ENCODE peak calls at places on chromosomes 16 and 17, in seven cellular contexts. Q, G, F, E, H, L and C are unnamed samples.

GRCh38 chr16:75002474-75002873 is 3.6 kb downstream of the ZNRF1 start:
- DNase-seq in Q (no peak), G (no peak), F (no peak), H (no peak), L (no peak), E (no peak), C (peak)

GRCh38 chr16:87276091-87276561 is 41.1 kb downstream of the C16orf95 start:
- DNase-seq in L (no peak), F (no peak), G (no peak), H (no peak), Q (no peak), E (no peak), C (no peak)

GRCh38 chr17:13864551-13864950 is 204.8 kb upstream of the COX10 start:
- DNase-seq in F (no peak), Q (no peak), L (no peak), H (no peak), E (no peak), G (no peak), C (no peak)

GRCh38 chr16:20910781-20911321 is 10.3 kb downstream of the LYRM1 start:
- DNase-seq in F (no peak), G (no peak), L (no peak), Q (no peak), E (no peak), H (no peak), C (no peak)

GRCh38 chr17:61201211-61201610 is 198.4 kb upstream of the TBX2 start:
- DNase-seq in G (no peak), L (no peak), H (no peak), Q (peak), F (no peak), E (no peak), C (no peak)

GRCh38 chr17:65173284-65173793 is 36.2 kb downstream of the RGS9 start:
- DNase-seq in G (peak), H (no peak), L (peak), F (no peak), E (peak), Q (peak), C (peak)

GRCh38 chr17:79892457-79893236 is 53.4 kb upstream of the CBX4 start:
- DNase-seq in G (no peak), H (no peak), L (peak), F (no peak), E (peak), Q (no peak), C (no peak)

GRCh38 chr16:23114131-23114904 is 34.9 kb downstream of the USP31 start:
- DNase-seq in Q (no peak), F (no peak), E (no peak), G (no peak), L (no peak), H (no peak), C (no peak)

GRCh38 chr17:80586464-80587228 is 42.0 kb downstream of the RPTOR start:
- DNase-seq in G (no peak), E (no peak), H (no peak), F (no peak), L (no peak), Q (no peak), C (no peak)

GRCh38 chr17:81395600-81396277 is 482 bp downstream of the BAHCC1 start:
- DNase-seq in F (no peak), L (no peak), E (no peak), H (no peak), G (no peak), Q (no peak), C (no peak)

GRCh38 chr16:31196324-31197088 is 6.1 kb downstream of the PYCARD start:
- DNase-seq in E (no peak), F (no peak), H (no peak), G (no peak), L (no peak), Q (no peak), C (no peak)

GRCh38 chr17:73481672-73482071 is 162.6 kb downstream of the SDK2 start:
- DNase-seq in E (no peak), G (no peak), Q (no peak), F (no peak), H (no peak), L (no peak), C (no peak)

GRCh38 chr17:19833914-19834313 is 33.8 kb downstream of the ULK2 start:
- DNase-seq in L (no peak), H (no peak), E (no peak), F (no peak), Q (no peak), G (no peak), C (no peak)

GRCh38 chr17:66691644-66692500 is 143.0 kb upstream of the CACNG5 start:
- DNase-seq in H (peak), E (no peak), L (no peak), Q (no peak), F (no peak), G (no peak), C (no peak)

GRCh38 chr16:57771141-57771785 is 31.0 kb downstream of the KIFC3 start:
- DNase-seq in E (no peak), H (no peak), L (no peak), Q (no peak), F (no peak), G (no peak), C (no peak)

GRCh38 chr17:48374650-48375230 is 55.3 kb downstream of the SKAP1 start:
- DNase-seq in E (peak), H (peak), Q (peak), G (no peak), F (no peak), L (peak), C (peak)

GRCh38 chr17:62792122-62792800 is 15.9 kb downstream of the MARCHF10 start:
- DNase-seq in G (no peak), L (no peak), Q (peak), E (no peak), F (no peak), H (no peak), C (no peak)

GRCh38 chr17:65061621-65062020 is 5.1 kb upstream of the GNA13 start:
- DNase-seq in E (no peak), Q (no peak), H (no peak), F (no peak), G (no peak), L (no peak), C (no peak)

GRCh38 chr17:55496094-55496881 is 15.0 kb downstream of the SMIM36 start:
- DNase-seq in E (no peak), L (peak), G (no peak), H (peak), F (no peak), Q (peak), C (peak)

GRCh38 chr16:67884684-67885083 is at the start of gene NRN1L:
- DNase-seq in Q (no peak), E (peak), H (peak), L (peak), G (peak), F (no peak), C (no peak)

GRCh38 chr16:87273471-87274030 is 43.6 kb downstream of the C16orf95 start:
- DNase-seq in G (no peak), H (no peak), L (no peak), Q (no peak), F (no peak), E (no peak), C (no peak)

GRCh38 chr16:35908942-35909341 is 2449.5 kb downstream of the TP53TG3F start:
- DNase-seq in E (no peak), G (no peak), F (no peak), Q (no peak), H (no peak), L (no peak), C (peak)

GRCh38 chr17:52762147-52762793 is 603.8 kb upstream of the CA10 start:
- DNase-seq in H (no peak), F (no peak), L (no peak), E (no peak), G (peak), Q (no peak), C (no peak)

GRCh38 chr16:77562497-77562896 is 127.7 kb upstream of the ADAMTS18 start:
- DNase-seq in L (no peak), F (no peak), E (no peak), Q (no peak), G (no peak), H (no peak), C (no peak)

GRCh38 chr16:19184823-19185509 is 16.9 kb downstream of the SYT17 start:
- DNase-seq in F (no peak), G (no peak), L (no peak), E (no peak), Q (no peak), H (no peak), C (no peak)

GRCh38 chr16:83964684-83965443 is 3.2 kb upstream of the NECAB2 start:
- DNase-seq in E (no peak), G (peak), H (no peak), F (no peak), L (no peak), Q (no peak), C (no peak)

GRCh38 chr17:11182430-11182829 is 58.6 kb upstream of the SHISA6 start:
- DNase-seq in Q (no peak), E (no peak), L (no peak), H (no peak), F (no peak), G (no peak), C (no peak)

GRCh38 chr17:1552911-1553310 is 9.7 kb downstream of the PITPNA start:
- DNase-seq in H (no peak), L (no peak), G (no peak), F (no peak), Q (no peak), E (no peak), C (no peak)

GRCh38 chr17:1043601-1044251 is 46.8 kb downstream of the TIMM22 start:
- DNase-seq in L (no peak), E (no peak), G (peak), Q (no peak), H (no peak), F (no peak), C (no peak)

GRCh38 chr17:45640141-45640850 is 143.8 kb upstream of the CRHR1 start:
- DNase-seq in G (peak), E (peak), H (peak), Q (peak), L (peak), F (peak), C (no peak)

GRCh38 chr16:57284206-57284951 is at the start of gene PLLP:
- DNase-seq in Q (peak), E (peak), H (no peak), L (peak), F (no peak), G (no peak), C (peak)

GRCh38 chr17:17841620-17842025 is 4.8 kb upstream of the SREBF1 start:
- DNase-seq in L (no peak), Q (no peak), E (peak), F (no peak), H (no peak), G (peak), C (no peak)

GRCh38 chr16:7376227-7376626 is 43.6 kb downstream of the RBFOX1 start:
- DNase-seq in L (no peak), E (no peak), Q (no peak), G (no peak), H (no peak), F (no peak), C (no peak)

GRCh38 chr16:10808218-10808617 is 10.4 kb downstream of the TVP23A start:
- DNase-seq in E (no peak), F (no peak), L (no peak), Q (no peak), G (no peak), H (no peak), C (no peak)

GRCh38 chr16:10806698-10807097 is 11.9 kb downstream of the TVP23A start:
- DNase-seq in Q (no peak), H (no peak), G (no peak), F (no peak), L (no peak), E (no peak), C (no peak)

GRCh38 chr16:10808850-10809249 is 9.7 kb downstream of the TVP23A start:
- DNase-seq in L (no peak), Q (no peak), E (no peak), G (no peak), H (no peak), F (no peak), C (no peak)

GRCh38 chr16:10809706-10810105 is 8.9 kb downstream of the TVP23A start:
- DNase-seq in L (no peak), G (no peak), F (no peak), E (no peak), H (no peak), Q (no peak), C (no peak)

GRCh38 chr16:10805362-10805761 is 13.2 kb downstream of the TVP23A start:
- DNase-seq in Q (no peak), H (no peak), G (no peak), E (no peak), L (no peak), F (no peak), C (no peak)
- TF ChIP-seq POLR2A in Q (no peak), H (no peak), G (no peak), E (no peak), L (no peak), F (no peak), C (no peak)

DNA sequence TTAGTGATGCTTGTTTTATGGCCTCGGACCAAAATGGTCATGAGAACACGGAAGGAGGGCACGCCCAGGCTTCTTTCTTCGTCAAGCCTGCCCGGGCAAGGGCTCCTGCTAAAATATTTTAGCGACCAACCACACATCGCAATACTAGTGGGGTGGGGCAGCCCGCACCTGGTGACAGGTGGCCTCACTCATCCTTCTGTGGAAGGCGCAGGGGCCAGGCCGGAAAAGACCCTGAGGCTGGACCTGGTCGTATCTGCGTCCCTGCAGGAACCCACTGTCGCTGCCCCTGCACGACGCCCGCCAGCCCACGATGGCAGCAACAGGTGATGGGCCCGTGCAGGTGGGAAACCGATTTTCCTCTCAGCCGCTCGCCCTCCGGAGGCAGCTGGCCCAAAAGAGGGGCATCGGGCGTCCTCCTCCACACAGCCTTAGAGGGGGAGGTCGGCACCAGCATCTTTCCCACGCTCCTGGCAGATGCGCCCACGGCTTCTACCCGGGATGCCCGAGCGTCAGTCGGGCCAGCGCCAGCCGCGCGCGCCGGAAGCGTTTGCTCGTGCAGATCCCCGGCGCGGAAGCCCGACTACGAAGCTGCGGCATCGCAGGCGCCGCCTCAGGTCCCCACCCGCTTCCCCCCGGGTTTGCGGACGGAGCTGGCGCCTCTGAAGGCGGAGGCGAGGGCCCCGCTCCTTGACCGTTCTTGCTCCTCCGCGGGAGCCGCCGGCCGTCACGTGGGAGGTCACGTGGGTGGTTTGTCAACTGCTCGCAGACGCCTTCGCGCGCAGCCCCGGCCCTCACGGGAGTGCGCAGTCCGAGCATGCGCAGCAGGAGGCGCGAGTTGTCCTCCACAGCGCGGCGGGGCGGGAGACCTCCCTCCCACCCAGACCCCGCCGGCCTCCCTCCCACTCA is 22.8 kb upstream of the FOXK2 start:
- DNase-seq in Q (peak), L (peak), H (peak), E (peak), G (peak), F (peak), C (peak)
- TF ChIP-seq POLR2A in Q (peak), L (peak), H (peak), E (no peak), G (no peak), F (peak), C (peak)

GRCh38 chr16:89237733-89238132 is 20.2 kb downstream of the ZNF778 start:
- DNase-seq in F (no peak), E (no peak), H (no peak), Q (no peak), L (no peak), G (no peak), C (no peak)

GRCh38 chr16:89243664-89244063 is 26.2 kb downstream of the ZNF778 start:
- DNase-seq in Q (no peak), E (no peak), L (no peak), F (no peak), G (no peak), H (no peak), C (no peak)

GRCh38 chr16:89244754-89245153 is 27.3 kb downstream of the ZNF778 start:
- DNase-seq in Q (no peak), G (no peak), E (no peak), H (no peak), F (no peak), L (no peak), C (no peak)

GRCh38 chr16:89242795-89243200 is 25.3 kb downstream of the ZNF778 start:
- DNase-seq in Q (no peak), L (no peak), E (no peak), H (no peak), F (no peak), G (no peak), C (no peak)

GRCh38 chr16:89241187-89242003 is 23.9 kb downstream of the ZNF778 start:
- DNase-seq in G (peak), H (peak), F (peak), E (peak), Q (peak), L (peak), C (peak)
- TF ChIP-seq POLR2A in G (no peak), H (peak), F (peak), E (peak), Q (peak), L (peak), C (peak)

GRCh38 chr17:78040561-78041400 is 82.3 kb downstream of the TNRC6C start:
- DNase-seq in G (peak), L (peak), Q (peak), H (peak), F (peak), E (peak), C (peak)
- TF ChIP-seq POLR2A in G (no peak), L (peak), Q (peak), H (no peak), F (no peak), E (no peak), C (peak)

GRCh38 chr16:16928532-16929101 is 542.1 kb downstream of the XYLT1 start:
- DNase-seq in E (no peak), F (no peak), L (no peak), G (no peak), Q (no peak), H (no peak), C (no peak)

GRCh38 chr16:16930309-16931000 is 540.3 kb downstream of the XYLT1 start:
- DNase-seq in E (no peak), G (no peak), Q (no peak), L (no peak), H (no peak), F (no peak), C (no peak)

GRCh38 chr16:16925432-16925831 is 545.3 kb downstream of the XYLT1 start:
- DNase-seq in H (no peak), E (no peak), Q (no peak), F (no peak), L (no peak), G (no peak), C (no peak)
- TF ChIP-seq POLR2A in H (no peak), E (no peak), Q (no peak), F (no peak), L (no peak), G (no peak), C (no peak)

DNA sequence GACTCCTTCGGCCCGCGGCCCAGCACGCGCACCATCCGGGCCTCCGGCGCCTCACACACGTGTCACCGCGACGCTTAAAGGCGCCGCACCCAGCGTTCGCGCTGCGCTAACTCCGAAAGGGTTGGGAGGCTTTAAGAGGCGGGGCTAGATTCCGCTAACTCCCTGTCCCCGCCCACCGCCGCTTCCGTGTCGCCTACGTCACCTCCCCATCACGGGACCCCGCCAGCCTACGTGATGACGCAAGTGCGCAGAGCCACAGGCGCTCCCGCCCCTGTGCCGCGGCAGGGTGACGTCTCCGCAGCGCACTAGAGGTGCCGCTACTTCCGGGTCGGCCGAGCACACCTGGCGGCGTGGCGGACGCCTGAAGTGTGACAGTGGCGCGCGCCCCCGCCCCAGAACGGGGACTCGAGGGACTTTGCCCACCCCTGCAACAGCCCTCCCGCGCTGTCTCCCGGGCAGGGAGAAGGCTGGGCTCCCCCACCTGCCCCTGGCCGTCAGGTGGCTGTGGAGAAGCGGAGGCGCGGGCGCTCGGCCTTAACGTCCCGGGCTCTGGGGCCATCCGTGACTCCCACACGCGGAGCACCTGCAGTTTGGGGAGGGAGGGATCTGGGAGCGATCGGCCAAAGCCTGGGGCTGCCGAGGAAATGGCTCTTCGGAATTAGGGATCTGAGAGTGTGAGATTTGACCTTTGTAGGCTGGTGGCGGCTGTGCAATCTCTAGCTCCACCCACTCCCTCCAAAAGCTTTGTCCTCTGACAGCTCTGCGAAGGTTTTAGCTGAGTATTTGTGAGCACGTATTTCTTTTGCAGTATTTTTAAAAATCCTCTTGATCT is at the start of gene USP36:
- DNase-seq in G (peak), E (peak), F (peak), L (peak), H (peak), Q (peak), C (peak)
- TF ChIP-seq POLR2A in G (peak), E (peak), F (peak), L (peak), H (peak), Q (peak), C (peak)

GRCh38 chr17:76497979-76498885 is 3.0 kb downstream of the RHBDF2 start:
- DNase-seq in L (peak), F (no peak), H (no peak), E (peak), G (peak), Q (peak), C (no peak)
- TF ChIP-seq POLR2A in L (peak), F (peak), H (no peak), E (no peak), G (no peak), Q (no peak), C (no peak)

GRCh38 chr16:3086596-3087242 is 12.4 kb downstream of the ZSCAN10 start:
- DNase-seq in E (no peak), G (no peak), F (no peak), L (no peak), H (no peak), Q (no peak), C (no peak)
- TF ChIP-seq POLR2A in E (no peak), G (no peak), F (no peak), L (no peak), H (no peak), Q (no peak), C (no peak)